ENCODE peak calls at places on chromosomes 12 and 14, in six cellular contexts. S is upper lobe of right lung, C is dorsolateral prefrontal cortex, L is PC-3, F is psoas muscle, O is sigmoid colon. E is an unnamed sample.

GRCh38 chr14:73472182-73473114 is 14.1 kb upstream of the NUMB start:
- DNase-seq in S (no peak), C (no peak), L (peak), F (no peak), O (no peak), E (no peak)

GRCh38 chr12:80195143-80195726 is 95.9 kb downstream of the OTOGL start:
- DNase-seq in S (no peak), C (no peak), L (peak), F (no peak), O (no peak), E (peak)

GRCh38 chr14:63248211-63248610 is 44.0 kb downstream of the RHOJ start:
- DNase-seq in S (no peak), C (no peak), L (no peak), F (no peak), O (no peak), E (no peak)

GRCh38 chr14:103296007-103296406 is 38.0 kb upstream of the EIF5 start:
- DNase-seq in S (no peak), C (no peak), L (peak), F (no peak), O (peak), E (no peak)

GRCh38 chr12:70240677-70241076 is 2.6 kb upstream of the CNOT2 start:
- DNase-seq in S (no peak), C (no peak), L (no peak), F (no peak), O (no peak), E (no peak)

GRCh38 chr12:121278450-121279375 is 17.8 kb downstream of the CAMKK2 start:
- DNase-seq in S (no peak), C (no peak), L (no peak), F (peak), O (no peak), E (no peak)

GRCh38 chr14:75318353-75318752 is 39.7 kb downstream of the FOS start:
- DNase-seq in S (no peak), C (no peak), L (no peak), F (no peak), O (peak), E (peak)

GRCh38 chr12:107379852-107380567 is 286.7 kb upstream of the CRY1 start:
- DNase-seq in S (no peak), C (no peak), L (peak), F (no peak), O (no peak), E (no peak)

GRCh38 chr14:71362920-71363584 is 455.8 kb downstream of the PCNX1 start:
- DNase-seq in S (no peak), C (no peak), L (no peak), F (no peak), O (no peak), E (no peak)

GRCh38 chr12:11653215-11653753 is 3.8 kb downstream of the ETV6 start:
- DNase-seq in S (no peak), C (no peak), L (no peak), F (no peak), O (no peak), E (no peak)

GRCh38 chr14:90677484-90678045 is 138.7 kb downstream of the TTC7B start:
- DNase-seq in S (no peak), C (no peak), L (peak), F (no peak), O (no peak), E (no peak)

GRCh38 chr12:109741970-109742372 is 28.3 kb downstream of the FAM222A start:
- DNase-seq in S (peak), C (no peak), L (no peak), F (peak), O (peak), E (peak)

GRCh38 chr12:128864516-128865186 is 11.4 kb downstream of the GLT1D1 start:
- DNase-seq in S (peak), C (peak), L (no peak), F (no peak), O (peak), E (no peak)

GRCh38 chr12:20314325-20314724 is 54.0 kb upstream of the PDE3A start:
- DNase-seq in S (no peak), C (no peak), L (no peak), F (no peak), O (no peak), E (no peak)

GRCh38 chr14:83470466-83470865 is 1936.8 kb upstream of the SEL1L start:
- DNase-seq in S (no peak), C (no peak), L (no peak), F (no peak), O (no peak), E (no peak)

GRCh38 chr12:54958048-54958658 is 26.4 kb downstream of the TESPA1 start:
- DNase-seq in S (no peak), C (peak), L (peak), F (no peak), O (no peak), E (peak)

DNA sequence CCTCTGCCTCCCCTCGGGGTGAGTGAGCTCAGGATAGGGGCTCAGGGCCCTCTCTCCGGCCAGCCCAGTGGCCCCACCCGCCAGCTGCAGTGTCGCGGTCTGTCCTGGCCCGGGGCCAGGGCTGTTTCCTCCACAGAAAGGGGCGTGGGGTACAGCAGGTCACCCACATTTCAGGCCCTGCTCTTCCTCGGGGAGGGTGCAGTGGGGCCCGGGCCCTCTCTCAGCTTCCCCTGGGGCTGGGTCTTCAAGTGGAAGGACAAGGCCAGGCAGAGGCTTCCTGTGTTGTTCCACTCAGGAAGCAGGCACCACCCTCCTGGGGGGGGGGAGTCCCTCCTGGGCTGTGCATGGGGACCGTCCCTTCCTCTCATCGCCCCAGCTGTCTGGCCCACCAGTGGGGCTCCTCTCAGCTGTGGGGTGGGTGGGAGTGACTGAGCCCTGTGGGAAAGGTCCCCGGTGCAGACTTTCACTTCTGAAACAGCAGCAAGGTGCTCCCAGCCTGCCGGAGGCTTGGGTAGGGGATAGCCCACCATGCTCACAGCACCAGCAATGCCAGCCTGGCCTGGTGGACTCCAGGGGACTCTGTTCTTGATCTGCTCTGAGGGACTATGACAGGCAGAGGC is 3.7 kb downstream of the GPR132 start:
- DNase-seq in S (peak), C (no peak), L (no peak), F (peak), O (peak), E (peak)
- H3K4me3 ChIP-seq in S (peak), C (peak), L (no peak), F (peak), O (peak), E (no peak)

GRCh38 chr14:100679707-100680438 is 46.8 kb upstream of the DLK1 start:
- DNase-seq in S (no peak), C (no peak), L (no peak), F (peak), O (peak), E (no peak)

GRCh38 chr14:100679170-100679569 is 47.5 kb upstream of the DLK1 start:
- DNase-seq in S (no peak), C (no peak), L (no peak), F (no peak), O (no peak), E (no peak)

GRCh38 chr14:100682749-100683148 is 43.9 kb upstream of the DLK1 start:
- DNase-seq in S (no peak), C (no peak), L (no peak), F (no peak), O (no peak), E (no peak)

GRCh38 chr14:100680439-100681051 is 46.1 kb upstream of the DLK1 start:
- DNase-seq in S (no peak), C (no peak), L (no peak), F (no peak), O (no peak), E (no peak)

GRCh38 chr14:100681111-100681510 is 45.6 kb upstream of the DLK1 start:
- DNase-seq in S (no peak), C (no peak), L (no peak), F (no peak), O (no peak), E (no peak)
- TF ChIP-seq CTCF in S (no peak), C (no peak), L (no peak), F (no peak), O (no peak), E (no peak)

GRCh38 chr14:24260780-24261157 is 2.2 kb downstream of the TGM1 start:
- DNase-seq in S (no peak), C (no peak), L (no peak), F (no peak), O (no peak), E (no peak)
- H3K4me3 ChIP-seq in S (no peak), C (no peak), L (no peak), F (no peak), O (no peak), E (no peak)

GRCh38 chr12:97716356-97716755 is 253.8 kb downstream of the RMST start:
- DNase-seq in S (no peak), C (no peak), L (peak), F (no peak), O (no peak), E (peak)
- TF ChIP-seq CTCF in S (peak), C (no peak), L (peak), F (no peak), O (peak), E (peak)

DNA sequence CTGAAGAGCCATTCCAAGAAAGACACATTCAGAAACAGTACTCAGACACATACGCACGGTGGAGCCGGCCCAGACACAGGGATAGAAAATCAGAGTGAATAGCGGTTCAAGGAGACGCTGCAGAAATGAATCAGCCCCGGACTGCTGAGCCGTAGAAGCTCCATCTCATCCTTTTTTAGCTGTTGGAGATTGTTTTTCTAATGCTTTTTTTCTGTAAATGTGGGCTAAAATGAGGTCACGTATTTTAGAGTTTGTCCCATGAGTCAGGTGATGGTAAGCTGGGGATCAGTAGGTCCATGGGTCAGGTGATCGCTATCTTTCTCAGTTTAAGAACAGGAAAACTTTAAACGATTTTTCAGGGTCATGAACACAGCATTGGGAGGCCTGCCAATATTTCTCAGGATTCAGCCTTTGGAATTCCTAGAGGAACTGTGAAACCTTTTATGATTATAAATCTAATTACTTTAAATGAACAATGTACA is 202.4 kb downstream of the ITPR2 start:
- DNase-seq in S (no peak), C (no peak), L (peak), F (no peak), O (peak), E (no peak)
- H3K4me3 ChIP-seq in S (no peak), C (peak), L (peak), F (no peak), O (peak), E (no peak)

GRCh38 chr14:92093320-92093719 is 13.1 kb downstream of the ATXN3 start:
- DNase-seq in S (no peak), C (no peak), L (no peak), F (no peak), O (no peak), E (no peak)
- TF ChIP-seq CTCF in S (no peak), C (no peak), L (peak), F (no peak), O (no peak), E (no peak)

GRCh38 chr12:104057771-104058197 is 6.5 kb upstream of the HCFC2 start:
- DNase-seq in S (no peak), C (no peak), L (peak), F (no peak), O (no peak), E (no peak)

GRCh38 chr12:104063712-104064030 is 660 bp upstream of the HCFC2 start:
- DNase-seq in S (no peak), C (no peak), L (no peak), F (no peak), O (peak), E (no peak)

GRCh38 chr12:104059963-104060362 is 4.4 kb upstream of the HCFC2 start:
- DNase-seq in S (no peak), C (no peak), L (no peak), F (no peak), O (no peak), E (no peak)

GRCh38 chr12:104058796-104059195 is 5.5 kb upstream of the HCFC2 start:
- DNase-seq in S (no peak), C (no peak), L (peak), F (no peak), O (no peak), E (no peak)

GRCh38 chr12:104060791-104061190 is 3.5 kb upstream of the HCFC2 start:
- DNase-seq in S (no peak), C (no peak), L (peak), F (no peak), O (no peak), E (no peak)
- H3K4me3 ChIP-seq in S (no peak), C (no peak), L (no peak), F (no peak), O (no peak), E (no peak)

GRCh38 chr12:131397493-131398181 is 313.3 kb upstream of the SFSWAP start:
- DNase-seq in S (no peak), C (no peak), L (no peak), F (no peak), O (no peak), E (no peak)

GRCh38 chr12:131390408-131391100 is 320.3 kb upstream of the SFSWAP start:
- DNase-seq in S (no peak), C (no peak), L (peak), F (no peak), O (no peak), E (peak)

GRCh38 chr12:131399000-131399399 is 311.9 kb upstream of the SFSWAP start:
- DNase-seq in S (no peak), C (no peak), L (no peak), F (no peak), O (no peak), E (no peak)

GRCh38 chr12:131391399-131391798 is 319.5 kb upstream of the SFSWAP start:
- DNase-seq in S (peak), C (no peak), L (no peak), F (no peak), O (no peak), E (no peak)

GRCh38 chr12:131395971-131396573 is 314.8 kb upstream of the SFSWAP start:
- DNase-seq in S (no peak), C (no peak), L (no peak), F (no peak), O (no peak), E (no peak)
- TF ChIP-seq CTCF in S (no peak), C (no peak), L (no peak), F (no peak), O (no peak), E (no peak)

GRCh38 chr12:120132437-120132836 is 15.9 kb upstream of the RAB35 start:
- DNase-seq in S (no peak), C (no peak), L (no peak), F (no peak), O (no peak), E (no peak)

GRCh38 chr12:120134307-120134980 is 17.9 kb upstream of the RAB35 start:
- DNase-seq in S (no peak), C (no peak), L (no peak), F (no peak), O (no peak), E (no peak)

GRCh38 chr12:120131116-120131515 is 14.6 kb upstream of the RAB35 start:
- DNase-seq in S (no peak), C (no peak), L (no peak), F (no peak), O (no peak), E (no peak)

GRCh38 chr12:120130011-120130410 is 13.5 kb upstream of the RAB35 start:
- DNase-seq in S (no peak), C (no peak), L (no peak), F (no peak), O (no peak), E (no peak)

GRCh38 chr12:120132863-120133385 is 16.4 kb upstream of the RAB35 start:
- DNase-seq in S (no peak), C (no peak), L (no peak), F (no peak), O (no peak), E (no peak)
- H3K4me3 ChIP-seq in S (no peak), C (no peak), L (no peak), F (no peak), O (no peak), E (no peak)

GRCh38 chr12:130622803-130623202 is 93.3 kb downstream of the RIMBP2 start:
- DNase-seq in S (no peak), C (no peak), L (no peak), F (no peak), O (no peak), E (no peak)

GRCh38 chr12:130619378-130619970 is 96.6 kb downstream of the RIMBP2 start:
- DNase-seq in S (no peak), C (no peak), L (no peak), F (no peak), O (peak), E (no peak)

GRCh38 chr12:130620281-130620680 is 95.8 kb downstream of the RIMBP2 start:
- DNase-seq in S (no peak), C (no peak), L (no peak), F (no peak), O (peak), E (no peak)

GRCh38 chr12:130620756-130621155 is 95.3 kb downstream of the RIMBP2 start:
- DNase-seq in S (no peak), C (no peak), L (no peak), F (no peak), O (peak), E (no peak)

GRCh38 chr12:130621696-130622298 is 94.3 kb downstream of the RIMBP2 start:
- DNase-seq in S (no peak), C (no peak), L (no peak), F (no peak), O (peak), E (no peak)
- TF ChIP-seq CTCF in S (no peak), C (no peak), L (no peak), F (no peak), O (no peak), E (no peak)

E was measured in Caco-2.